ENCODE peak calls at places on chromosome 3, in four cellular contexts. One of them, this sample, is unnamed.

GRCh38 chr3:56878046-56878445 is 76.3 kb upstream of the ARHGEF3 start:
- DNase-seq in astrocyte: peak; percentile 26
- DNase-seq in PC-3: no peak
- DNase-seq in GM23338: peak; percentile 27
- DNase-seq in this sample: no peak

GRCh38 chr3:113339616-113340244 is 101.6 kb downstream of the CFAP44 start:
- DNase-seq in PC-3: peak; percentile 17
- DNase-seq in astrocyte: no peak
- DNase-seq in GM23338: peak; percentile 71
- DNase-seq in this sample: peak; percentile 2

GRCh38 chr3:125431391-125431790 is 56.3 kb upstream of the ZNF148 start:
- DNase-seq in astrocyte: peak; percentile 32
- DNase-seq in PC-3: peak; percentile 12
- DNase-seq in GM23338: no peak
- DNase-seq in this sample: peak; percentile 61

GRCh38 chr3:148943531-148944200 is 47.7 kb upstream of the GYG1 start:
- DNase-seq in PC-3: peak; percentile 93
- DNase-seq in GM23338: peak; percentile 87
- DNase-seq in astrocyte: peak; percentile 74
- DNase-seq in this sample: peak; percentile 87

GRCh38 chr3:99666201-99666600 is 27.8 kb downstream of the COL8A1 start:
- DNase-seq in PC-3: peak; percentile 18
- DNase-seq in astrocyte: no peak
- DNase-seq in GM23338: no peak
- DNase-seq in this sample: peak; percentile 61

GRCh38 chr3:183826448-183826847 is 1.1 kb upstream of the MAP6D1 start:
- DNase-seq in PC-3: no peak
- DNase-seq in GM23338: no peak
- DNase-seq in astrocyte: no peak
- DNase-seq in this sample: no peak

GRCh38 chr3:5644773-5645172 is 457.3 kb downstream of the EDEM1 start:
- DNase-seq in astrocyte: no peak
- DNase-seq in PC-3: no peak
- DNase-seq in GM23338: no peak
- DNase-seq in this sample: no peak

GRCh38 chr3:16770021-16770420 is 114.7 kb upstream of the PLCL2 start:
- DNase-seq in astrocyte: peak; percentile 41
- DNase-seq in GM23338: no peak
- DNase-seq in PC-3: peak; percentile 63
- DNase-seq in this sample: no peak

GRCh38 chr3:52238193-52238760 is 681 bp downstream of the TWF2 start:
- DNase-seq in astrocyte: peak; percentile 16
- DNase-seq in PC-3: no peak
- DNase-seq in GM23338: peak; percentile 49
- DNase-seq in this sample: peak; percentile 54

GRCh38 chr3:141448606-141449216 is 38.1 kb upstream of the RASA2 start:
- DNase-seq in GM23338: no peak
- DNase-seq in astrocyte: peak; percentile 40
- DNase-seq in PC-3: no peak
- DNase-seq in this sample: peak; percentile 73

GRCh38 chr3:15820911-15821310 is 23.1 kb upstream of the ANKRD28 start:
- DNase-seq in astrocyte: peak; percentile 29
- DNase-seq in PC-3: no peak
- DNase-seq in GM23338: no peak
- DNase-seq in this sample: peak; percentile 59

GRCh38 chr3:115688408-115688807 is 65.1 kb downstream of the GAP43 start:
- DNase-seq in GM23338: peak; percentile 58
- DNase-seq in PC-3: no peak
- DNase-seq in astrocyte: no peak
- DNase-seq in this sample: no peak

GRCh38 chr3:58989173-58989572 is 60.7 kb downstream of the CFAP20DC start:
- DNase-seq in GM23338: no peak
- DNase-seq in astrocyte: peak; percentile 72
- DNase-seq in PC-3: peak; percentile 53
- DNase-seq in this sample: peak; percentile 64

GRCh38 chr3:13497386-13497785 is 17.3 kb downstream of the HDAC11 start:
- DNase-seq in astrocyte: peak; percentile 26
- DNase-seq in GM23338: no peak
- DNase-seq in PC-3: no peak
- DNase-seq in this sample: peak; percentile 80

GRCh38 chr3:123552095-123552714 is 32.6 kb downstream of the HACD2 start:
- DNase-seq in PC-3: peak; percentile 63
- DNase-seq in GM23338: peak; percentile 73
- DNase-seq in astrocyte: no peak
- DNase-seq in this sample: peak; percentile 45

GRCh38 chr3:174495928-174496327 is 363.2 kb upstream of the NAALADL2 start:
- DNase-seq in GM23338: no peak
- DNase-seq in PC-3: no peak
- DNase-seq in astrocyte: no peak
- DNase-seq in this sample: peak; percentile 47

GRCh38 chr3:27976933-27977332 is 254.8 kb upstream of the EOMES start:
- DNase-seq in GM23338: no peak
- DNase-seq in astrocyte: no peak
- DNase-seq in PC-3: peak; percentile 66
- DNase-seq in this sample: peak; percentile 61

GRCh38 chr3:195030791-195031321 is 240.1 kb downstream of the XXYLT1 start:
- DNase-seq in GM23338: no peak
- DNase-seq in astrocyte: no peak
- DNase-seq in PC-3: peak; percentile 94
- DNase-seq in this sample: no peak

GRCh38 chr3:58422756-58423324 is 10.8 kb downstream of the PDHB start:
- DNase-seq in PC-3: peak; percentile 40
- DNase-seq in astrocyte: no peak
- DNase-seq in GM23338: peak; percentile 71
- DNase-seq in this sample: peak; percentile 48

GRCh38 chr3:13254028-13254951 is 165.8 kb downstream of the NUP210 start:
- DNase-seq in astrocyte: no peak
- DNase-seq in GM23338: no peak
- DNase-seq in PC-3: no peak
- DNase-seq in this sample: no peak

GRCh38 chr3:142947799-142948575 is 15.5 kb downstream of the PAQR9 start:
- DNase-seq in PC-3: peak; percentile 71
- DNase-seq in astrocyte: peak; percentile 30
- DNase-seq in GM23338: peak; percentile 33
- DNase-seq in this sample: peak; percentile 67

GRCh38 chr3:18343809-18344208 is 81.3 kb downstream of the SATB1 start:
- DNase-seq in GM23338: no peak
- DNase-seq in PC-3: no peak
- DNase-seq in astrocyte: no peak
- DNase-seq in this sample: no peak

GRCh38 chr3:68878962-68879361 is 53.4 kb downstream of the TAFA4 start:
- DNase-seq in PC-3: no peak
- DNase-seq in astrocyte: no peak
- DNase-seq in GM23338: no peak
- DNase-seq in this sample: no peak

GRCh38 chr3:123064914-123065313 is 1.9 kb upstream of the PDIA5 start:
- DNase-seq in astrocyte: no peak
- DNase-seq in GM23338: no peak
- DNase-seq in PC-3: no peak
- DNase-seq in this sample: no peak

GRCh38 chr3:40745381-40746106 is 220.8 kb downstream of the ZNF621 start:
- DNase-seq in GM23338: no peak
- DNase-seq in astrocyte: no peak
- DNase-seq in PC-3: no peak
- DNase-seq in this sample: no peak

GRCh38 chr3:50158747-50159146 is 3.6 kb downstream of the SEMA3F start:
- DNase-seq in GM23338: no peak
- DNase-seq in astrocyte: no peak
- DNase-seq in PC-3: no peak
- DNase-seq in this sample: no peak

GRCh38 chr3:125381743-125382142 is 6.6 kb upstream of the ZNF148 start:
- DNase-seq in PC-3: peak; percentile 55
- DNase-seq in GM23338: no peak
- DNase-seq in astrocyte: no peak
- DNase-seq in this sample: peak; percentile 67

GRCh38 chr3:113277886-113278598 is 66.7 kb downstream of the BOC start:
- DNase-seq in PC-3: peak; percentile 27
- DNase-seq in GM23338: peak; percentile 39
- DNase-seq in astrocyte: no peak
- DNase-seq in this sample: no peak

GRCh38 chr3:164222200-164222599 is 856.1 kb downstream of the SI start:
- DNase-seq in PC-3: no peak
- DNase-seq in GM23338: no peak
- DNase-seq in astrocyte: no peak
- DNase-seq in this sample: no peak

GRCh38 chr3:45105855-45106655 is 40.1 kb downstream of the CDCP1 start:
- DNase-seq in GM23338: no peak
- DNase-seq in PC-3: peak; percentile 92
- DNase-seq in astrocyte: peak; percentile 94
- DNase-seq in this sample: peak; percentile 93

GRCh38 chr3:170532573-170532972 is 53.3 kb downstream of the SLC7A14 start:
- DNase-seq in astrocyte: no peak
- DNase-seq in GM23338: no peak
- DNase-seq in PC-3: no peak
- DNase-seq in this sample: no peak

GRCh38 chr3:119649764-119650163 is 10.6 kb downstream of the POPDC2 start:
- DNase-seq in PC-3: no peak
- DNase-seq in astrocyte: no peak
- DNase-seq in GM23338: no peak
- DNase-seq in this sample: no peak
- H3K4me1 ChIP-seq in PC-3: no peaks in the 10 kb centered on the region
- H3K4me1 ChIP-seq in astrocyte: no peaks in the 10 kb centered on the region
- H3K4me1 ChIP-seq in GM23338: peaks cover 21% of the 10 kb centered on the region
- H3K4me1 ChIP-seq in this sample: no peaks in the 10 kb centered on the region

GRCh38 chr3:145798005-145798404 is 363.0 kb downstream of the PLOD2 start:
- DNase-seq in astrocyte: no peak
- DNase-seq in GM23338: no peak
- DNase-seq in PC-3: no peak
- DNase-seq in this sample: no peak
- H3K27ac ChIP-seq in astrocyte: no peak overlapping the region
- H3K27ac ChIP-seq in GM23338: no peak overlapping the region
- H3K27ac ChIP-seq in PC-3: no peak overlapping the region
- H3K27ac ChIP-seq in this sample: no peak overlapping the region

GRCh38 chr3:33215739-33216138 is 2.9 kb downstream of the SUSD5 start:
- DNase-seq in astrocyte: no peak
- DNase-seq in PC-3: no peak
- DNase-seq in GM23338: no peak
- DNase-seq in this sample: no peak

GRCh38 chr3:33218446-33219174 is at the start of gene SUSD5:
- DNase-seq in GM23338: peak; percentile 81
- DNase-seq in PC-3: no peak
- DNase-seq in astrocyte: peak; percentile 59
- DNase-seq in this sample: peak; percentile 53

GRCh38 chr3:33221241-33221640 is 2.6 kb upstream of the SUSD5 start:
- DNase-seq in PC-3: no peak
- DNase-seq in GM23338: no peak
- DNase-seq in astrocyte: no peak
- DNase-seq in this sample: no peak

GRCh38 chr3:33219175-33219487 is 521 bp upstream of the SUSD5 start:
- DNase-seq in astrocyte: no peak
- DNase-seq in GM23338: no peak
- DNase-seq in PC-3: no peak
- DNase-seq in this sample: no peak

DNA sequence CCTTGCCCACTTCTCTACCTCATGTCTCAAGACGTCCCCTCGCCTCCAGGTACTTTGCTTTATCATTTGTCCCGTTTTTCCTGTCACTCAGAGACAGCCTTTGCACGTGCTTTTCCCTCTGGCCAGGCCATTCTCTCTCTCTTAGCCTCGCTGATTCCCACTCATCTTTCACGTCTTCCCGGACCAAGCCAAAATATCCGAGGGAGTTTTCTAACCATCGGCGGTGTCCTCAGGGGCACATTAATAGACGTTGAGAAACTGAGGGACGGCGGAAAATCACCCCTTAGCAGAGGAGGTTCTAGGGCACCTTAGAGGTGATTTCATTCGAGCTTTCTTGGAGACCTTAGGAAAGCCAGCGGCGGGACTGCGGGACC is 551 bp downstream of the SUSD5 start:
- DNase-seq in PC-3: no peak
- DNase-seq in GM23338: peak; percentile 25
- DNase-seq in astrocyte: peak; percentile 10
- DNase-seq in this sample: peak; percentile 1
- TF ChIP-seq EZH2 in PC-3: no peak
- TF ChIP-seq EZH2 in GM23338: peak; percentile 79
- TF ChIP-seq EZH2 in astrocyte: no peak
- TF ChIP-seq EZH2 in this sample: no peak

GRCh38 chr3:119293105-119293683 is 989 bp upstream of the ARHGAP31 start:
- DNase-seq in PC-3: no peak
- DNase-seq in astrocyte: no peak
- DNase-seq in GM23338: no peak
- DNase-seq in this sample: no peak
- H3K4me1 ChIP-seq in PC-3: peaks cover 25% of the 10 kb centered on the region
- H3K4me1 ChIP-seq in astrocyte: peaks cover 26% of the 10 kb centered on the region
- H3K4me1 ChIP-seq in GM23338: peaks cover 41% of the 10 kb centered on the region
- H3K4me1 ChIP-seq in this sample: peaks cover 21% of the 10 kb centered on the region

GRCh38 chr3:70771426-70772147 is 459.1 kb upstream of the MDFIC2 start:
- DNase-seq in astrocyte: peak; percentile 34
- DNase-seq in PC-3: peak; percentile 47
- DNase-seq in GM23338: no peak
- DNase-seq in this sample: peak; percentile 62
- H3K27ac ChIP-seq in astrocyte: peak overlapping the region; percentile 7
- H3K27ac ChIP-seq in PC-3: peak overlapping the region; percentile 63
- H3K27ac ChIP-seq in GM23338: no peak overlapping the region
- H3K27ac ChIP-seq in this sample: no peak overlapping the region

GRCh38 chr3:190362258-190362657 is 25.7 kb upstream of the CLDN16 start:
- DNase-seq in GM23338: peak; percentile 77
- DNase-seq in PC-3: no peak
- DNase-seq in astrocyte: no peak
- DNase-seq in this sample: no peak
- TF ChIP-seq EZH2 in GM23338: no peak
- TF ChIP-seq EZH2 in PC-3: no peak
- TF ChIP-seq EZH2 in astrocyte: no peak
- TF ChIP-seq EZH2 in this sample: no peak

GRCh38 chr3:186612721-186613636 is at the start of gene AHSG:
- DNase-seq in PC-3: no peak
- DNase-seq in astrocyte: no peak
- DNase-seq in GM23338: no peak
- DNase-seq in this sample: no peak

GRCh38 chr3:186609247-186609868 is 3.5 kb upstream of the AHSG start:
- DNase-seq in astrocyte: no peak
- DNase-seq in GM23338: peak; percentile 18
- DNase-seq in PC-3: peak; percentile 61
- DNase-seq in this sample: peak; percentile 29

GRCh38 chr3:186614266-186614596 is 1.4 kb downstream of the AHSG start:
- DNase-seq in astrocyte: no peak
- DNase-seq in PC-3: no peak
- DNase-seq in GM23338: no peak
- DNase-seq in this sample: no peak

GRCh38 chr3:186613637-186614265 is 891 bp downstream of the AHSG start:
- DNase-seq in PC-3: no peak
- DNase-seq in GM23338: no peak
- DNase-seq in astrocyte: no peak
- DNase-seq in this sample: no peak

GRCh38 chr3:186612065-186612464 is 795 bp upstream of the AHSG start:
- DNase-seq in GM23338: no peak
- DNase-seq in astrocyte: no peak
- DNase-seq in PC-3: no peak
- DNase-seq in this sample: no peak
- H3K4me1 ChIP-seq in GM23338: peaks cover 6% of the 10 kb centered on the region
- H3K4me1 ChIP-seq in astrocyte: peaks cover under 1% of the 10 kb centered on the region
- H3K4me1 ChIP-seq in PC-3: peaks cover 10% of the 10 kb centered on the region
- H3K4me1 ChIP-seq in this sample: peaks cover 6% of the 10 kb centered on the region

This sample was measured in GM23248.